ENCODE peak calls at places on chromosome 20, in four cellular contexts. S is ovary, T is epithelial cell of esophagus, M is right lobe of liver. A is an unnamed sample.

GRCh38 chr20:10314198-10314597 is 95.6 kb downstream of the SNAP25 start:
- DNase-seq in T (no peak), M (no peak), S (no peak), A (no peak)

GRCh38 chr20:10061641-10062040 is 26.9 kb downstream of the ANKEF1 start:
- DNase-seq in T (no peak), S (no peak), M (no peak), A (no peak)

GRCh38 chr20:56429941-56430340 is 17.9 kb downstream of the CASS4 start:
- DNase-seq in S (no peak), T (no peak), M (no peak), A (no peak)

GRCh38 chr20:24572140-24572539 is 102.7 kb downstream of the SYNDIG1 start:
- DNase-seq in S (no peak), T (no peak), M (no peak), A (no peak)

GRCh38 chr20:40941023-40941655 is 87.5 kb upstream of the TOP1 start:
- DNase-seq in M (no peak), T (no peak), S (no peak), A (no peak)

GRCh38 chr20:5207138-5207537 is 80.3 kb downstream of the CDS2 start:
- DNase-seq in M (no peak), T (no peak), S (no peak), A (no peak)

GRCh38 chr20:25987073-25987927 is 290.6 kb upstream of the ZNF337 start:
- DNase-seq in S (peak), M (peak), T (peak), A (peak)

GRCh38 chr20:38197217-38198008 is 32.3 kb upstream of the TGM2 start:
- DNase-seq in T (no peak), M (no peak), S (no peak), A (no peak)

GRCh38 chr20:57900226-57900905 is 190.6 kb upstream of the PMEPA1 start:
- DNase-seq in S (no peak), M (no peak), T (no peak), A (no peak)

GRCh38 chr20:8094845-8095244 is 37.2 kb upstream of the PLCB1 start:
- DNase-seq in M (no peak), S (no peak), T (peak), A (peak)

DNA sequence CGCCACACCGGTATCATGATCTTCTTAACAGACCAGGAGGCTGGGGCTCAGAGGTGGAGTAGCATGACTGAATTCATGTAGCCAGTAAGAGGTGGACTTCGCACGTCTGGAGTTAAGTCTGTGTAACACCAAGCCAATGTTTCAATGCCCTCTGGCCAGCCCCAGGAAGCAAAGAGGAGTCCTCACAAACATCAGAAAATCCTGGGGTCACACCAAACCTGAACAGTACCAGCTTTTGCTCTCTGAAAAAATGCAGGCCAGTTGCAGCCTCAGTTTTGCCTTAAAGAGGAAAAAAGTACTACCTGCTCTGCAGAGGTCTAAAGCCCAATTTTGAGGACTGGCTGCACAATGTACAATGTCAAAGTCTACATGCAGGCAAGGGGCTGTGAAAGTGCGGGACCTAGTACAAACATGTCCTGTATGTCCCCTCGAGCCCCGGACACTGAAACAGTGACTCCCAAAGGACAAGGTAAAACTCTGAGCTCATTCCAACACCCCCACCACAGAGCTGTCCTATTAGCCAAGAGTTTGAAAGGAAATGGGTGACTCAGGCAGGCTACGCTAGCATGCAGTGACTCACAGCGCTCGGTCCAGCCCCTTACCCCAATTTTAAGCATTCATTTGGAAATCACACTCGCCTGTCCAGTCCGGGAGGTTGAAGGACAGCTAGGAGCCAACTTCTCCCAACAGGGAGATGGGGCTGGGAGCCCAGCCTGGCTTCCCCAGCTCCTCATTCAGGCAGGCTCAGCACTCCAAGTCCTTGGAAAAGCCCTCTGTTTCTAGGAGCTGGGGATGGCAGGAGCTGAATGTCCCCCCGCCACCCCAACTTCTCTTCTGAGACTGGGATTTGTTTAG is 4.1 kb downstream of the SDC4 start:
- DNase-seq in M (peak), T (peak), S (peak), A (peak)
- H3K4me3 ChIP-seq in M (peak), T (peak), S (no peak), A (peak)

GRCh38 chr20:62928246-62928939 is 2.1 kb upstream of the DIDO1 start:
- DNase-seq in S (no peak), T (no peak), M (no peak), A (no peak)

GRCh38 chr20:62931464-62931863 is 5.2 kb upstream of the DIDO1 start:
- DNase-seq in M (no peak), T (no peak), S (no peak), A (no peak)

GRCh38 chr20:62927128-62927705 is 912 bp upstream of the DIDO1 start:
- DNase-seq in M (no peak), S (no peak), T (no peak), A (no peak)

GRCh38 chr20:62926229-62927127 is at the start of gene DIDO1:
- DNase-seq in S (peak), M (peak), T (peak), A (peak)

GRCh38 chr20:62929051-62929538 is 2.8 kb upstream of the DIDO1 start:
- DNase-seq in S (peak), T (peak), M (peak), A (peak)
- H3K4me3 ChIP-seq in S (peak), T (peak), M (peak), A (peak)

DNA sequence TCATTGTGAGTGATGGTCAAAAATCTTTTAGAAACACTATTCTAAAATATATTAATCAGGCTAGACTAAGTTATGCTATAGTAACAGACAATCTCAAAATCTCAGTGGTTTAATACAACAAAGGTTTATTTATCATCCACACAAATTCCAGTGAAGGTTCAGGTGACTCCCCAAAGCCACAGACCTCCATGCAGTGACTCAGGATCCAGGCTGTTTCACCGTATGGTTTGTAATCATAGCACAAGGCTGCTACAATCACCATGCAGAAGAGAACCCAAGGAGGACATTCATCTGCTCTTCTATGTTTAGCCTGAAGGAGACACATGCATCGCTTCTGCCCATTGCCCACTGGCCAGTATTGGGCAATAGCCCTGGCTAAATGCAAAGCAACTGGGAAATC is 46.2 kb downstream of the BFSP1 start:
- DNase-seq in S (no peak), M (no peak), T (peak), A (no peak)
- H3K4me3 ChIP-seq in S (no peak), M (no peak), T (no peak), A (no peak)

GRCh38 chr20:36463212-36464061 is 77.9 kb upstream of the MYL9 start:
- DNase-seq in T (no peak), M (no peak), S (no peak), A (no peak)
- H3K4me3 ChIP-seq in T (peak), M (peak), S (peak), A (peak)

GRCh38 chr20:45957021-45957941 is 14.7 kb downstream of the ZNF335 start:
- DNase-seq in T (no peak), M (no peak), S (peak), A (peak)
- H3K4me3 ChIP-seq in T (no peak), M (no peak), S (no peak), A (no peak)

DNA sequence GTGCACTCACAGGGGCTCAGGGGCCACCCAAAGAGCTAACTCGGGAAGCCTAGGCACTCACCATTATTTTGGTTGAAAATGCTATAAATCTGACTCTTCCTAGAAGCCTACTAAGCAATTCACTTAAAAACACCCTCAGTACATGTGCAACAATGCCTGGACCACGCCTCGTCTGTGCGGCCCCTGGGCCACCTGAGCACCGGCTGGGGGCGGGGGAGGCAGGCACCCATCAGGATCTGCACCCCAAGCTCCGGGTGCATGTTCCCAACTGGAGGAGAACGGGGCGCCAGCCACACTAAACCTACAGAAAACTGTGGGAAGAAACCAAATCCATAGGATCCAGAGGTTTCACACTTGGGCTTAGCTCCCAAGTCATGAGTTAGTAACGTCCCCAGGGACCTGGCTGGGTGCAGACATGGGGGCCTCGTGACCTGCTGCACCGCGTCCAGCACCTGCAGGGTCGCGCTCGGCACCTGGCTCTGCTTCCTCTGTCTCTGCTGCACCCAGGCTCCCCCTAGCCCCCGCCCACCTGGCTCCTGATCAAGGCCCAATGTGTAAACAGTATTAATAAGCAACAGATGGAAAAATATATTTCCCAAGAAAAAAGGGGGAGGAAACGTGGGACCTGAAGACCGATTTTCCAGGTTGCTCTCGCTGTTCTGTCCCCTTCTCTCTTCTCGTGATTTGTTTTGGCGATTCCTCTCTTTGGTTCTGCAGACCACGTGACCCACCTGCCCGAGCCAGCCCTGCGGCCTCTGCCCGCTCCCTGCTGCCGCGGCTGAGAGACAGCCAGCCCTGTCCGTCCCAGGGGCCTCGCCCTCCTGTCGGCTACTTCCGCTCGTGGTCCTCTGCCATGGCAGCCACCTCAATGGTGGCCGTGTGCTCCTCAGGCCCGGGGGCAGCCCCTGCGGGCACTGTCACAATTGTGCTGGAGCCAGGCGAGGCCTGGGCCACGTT is 15.5 kb upstream of the HELZ2 start:
- DNase-seq in M (peak), S (no peak), T (no peak), A (peak)
- H3K4me3 ChIP-seq in M (no peak), S (no peak), T (no peak), A (no peak)

GRCh38 chr20:19890358-19891117 is 126.6 kb upstream of the NAA20 start:
- DNase-seq in T (no peak), S (no peak), M (no peak), A (no peak)
- H3K4me3 ChIP-seq in T (no peak), S (no peak), M (no peak), A (no peak)

A was measured in pancreas.